ENCODE peak calls at places on chromosomes 4 and X, in four cellular contexts. Z, R, N and B are unnamed samples.
A peak's percentile ranks its signal among the peaks of the same experiment; 100 is the strongest.

GRCh38 chr4:2075171-2075986 is 16.3 kb downstream of the NAT8L start:
- DNase-seq in Z (peak; percentile 52), R (no peak), N (no peak), B (no peak)

GRCh38 chr4:106763044-106763443 is 273.1 kb downstream of the DKK2 start:
- DNase-seq in Z (no peak), R (no peak), N (no peak), B (peak; percentile 41)

GRCh38 chr4:176593943-176594342 is 198.8 kb downstream of the VEGFC start:
- DNase-seq in Z (no peak), R (no peak), N (no peak), B (no peak)

GRCh38 chr4:4859799-4860380 is 425 bp downstream of the MSX1 start:
- DNase-seq in Z (no peak), R (no peak), N (no peak), B (no peak)

GRCh38 chr4:183335369-183335940 is 13.2 kb upstream of the CLDN24 start:
- DNase-seq in Z (peak; percentile 5), R (no peak), N (no peak), B (peak; percentile 65)

GRCh38 chr4:32106767-32107166 is 1386.6 kb downstream of the PCDH7 start:
- DNase-seq in Z (no peak), R (no peak), N (no peak), B (no peak)

GRCh38 chr4:77586953-77587383 is 18.7 kb upstream of the CXCL13 start:
- DNase-seq in Z (no peak), R (no peak), N (peak; percentile 17), B (peak; percentile 32)

GRCh38 chr4:53767503-53767902 is 176.2 kb upstream of the LNX1 start:
- DNase-seq in Z (no peak), R (no peak), N (no peak), B (peak; percentile 75)

GRCh38 chr4:37516057-37516775 is 170.0 kb downstream of the RELL1 start:
- DNase-seq in Z (no peak), R (no peak), N (no peak), B (no peak)

GRCh38 chrX:33183366-33183765 is 28.0 kb downstream of the DMD start:
- DNase-seq in Z (peak; percentile 42), R (no peak), N (no peak), B (no peak)

GRCh38 chr4:41545238-41545637 is 7.3 kb downstream of the LIMCH1 start:
- DNase-seq in Z (no peak), R (no peak), N (no peak), B (no peak)

GRCh38 chrX:57134702-57135101 is 2.5 kb downstream of the SPIN2A start:
- DNase-seq in Z (no peak), R (no peak), N (no peak), B (no peak)

GRCh38 chr4:55214172-55214571 is 88.8 kb upstream of the KDR start:
- DNase-seq in Z (no peak), R (no peak), N (no peak), B (no peak)

GRCh38 chr4:7756561-7757355 is 182.9 kb downstream of the AFAP1 start:
- DNase-seq in Z (peak; percentile 69), R (peak; percentile 43), N (no peak), B (no peak)

GRCh38 chr4:179766938-179767337 is 2324.7 kb upstream of the AGA start:
- DNase-seq in Z (no peak), R (no peak), N (no peak), B (no peak)

GRCh38 chrX:31266172-31267076 is 194.6 kb upstream of the FTHL17 start:
- DNase-seq in Z (peak; percentile 82), R (peak; percentile 66), N (no peak), B (peak; percentile 81)

GRCh38 chr4:117793786-117794369 is 240.4 kb upstream of the NDST3 start:
- DNase-seq in Z (no peak), R (no peak), N (no peak), B (no peak)

GRCh38 chrX:30141966-30142365 is 73.4 kb upstream of the MAGEB2 start:
- DNase-seq in Z (no peak), R (no peak), N (no peak), B (peak; percentile 16)

GRCh38 chr4:186592961-186593586 is 37.7 kb upstream of the MTNR1A start:
- DNase-seq in Z (no peak), R (no peak), N (no peak), B (no peak)

GRCh38 chr4:151204925-151205524 is 71.9 kb upstream of the PRSS48 start:
- DNase-seq in Z (no peak), R (no peak), N (no peak), B (no peak)

GRCh38 chr4:3040447-3041191 is 33.7 kb downstream of the HTT-AS start:
- DNase-seq in Z (no peak), R (no peak), N (no peak), B (no peak)

GRCh38 chr4:113316879-113317278 is 267.4 kb downstream of the ANK2 start:
- DNase-seq in Z (no peak), R (no peak), N (no peak), B (no peak)

GRCh38 chr4:4859010-4859798 is at the start of gene MSX1:
- DNase-seq in Z (peak; percentile 92), R (peak; percentile 87), N (no peak), B (peak; percentile 98)

GRCh38 chr4:8221985-8222384 is 22.9 kb downstream of the SH3TC1 start:
- DNase-seq in Z (peak; percentile 3), R (no peak), N (no peak), B (no peak)

GRCh38 chr4:58357947-58358346 is 1247.8 kb upstream of the IGFBP7 start:
- DNase-seq in Z (no peak), R (no peak), N (no peak), B (no peak)

GRCh38 chr4:160091631-160092030 is 988.8 kb downstream of the RAPGEF2 start:
- DNase-seq in Z (no peak), R (no peak), N (no peak), B (no peak)

GRCh38 chr4:99305638-99306380 is 15.0 kb upstream of the ADH1A start:
- DNase-seq in Z (no peak), R (no peak), N (no peak), B (no peak)

GRCh38 chr4:76028242-76028859 is 5.1 kb upstream of the CXCL10 start:
- DNase-seq in Z (no peak), R (no peak), N (no peak), B (no peak)

GRCh38 chr4:140357868-140358267 is 15.6 kb upstream of the SCOC start:
- DNase-seq in Z (no peak), R (no peak), N (no peak), B (no peak)

GRCh38 chr4:36551697-36552214 is 270.3 kb downstream of the DTHD1 start:
- DNase-seq in Z (no peak), R (no peak), N (no peak), B (no peak)

GRCh38 chr4:143352052-143352451 is 15.4 kb downstream of the GAB1 start:
- DNase-seq in Z (no peak), R (no peak), N (no peak), B (no peak)

GRCh38 chr4:161133877-161134276 is 1029.9 kb downstream of the FSTL5 start:
- DNase-seq in Z (no peak), R (no peak), N (no peak), B (no peak)

GRCh38 chrX:40174594-40175415 is 77.0 kb upstream of the BCOR start:
- DNase-seq in Z (peak; percentile 84), R (peak; percentile 64), N (no peak), B (peak; percentile 49)

GRCh38 chr4:84887824-84888223 is 78.7 kb downstream of the WDFY3 start:
- DNase-seq in Z (no peak), R (no peak), N (no peak), B (peak; percentile 19)

GRCh38 chrX:50779694-50780093 is 34.3 kb downstream of the SHROOM4 start:
- DNase-seq in Z (no peak), R (no peak), N (no peak), B (peak; percentile 10)

GRCh38 chr4:40307627-40308497 is 27.3 kb upstream of the CHRNA9 start:
- DNase-seq in Z (no peak), R (no peak), N (peak; percentile 37), B (no peak)

GRCh38 chr4:108635070-108635655 is 14.8 kb downstream of the RPL34 start:
- DNase-seq in Z (no peak), R (no peak), N (no peak), B (no peak)

GRCh38 chr4:7324651-7325121 is 110.0 kb downstream of the PSAPL1 start:
- DNase-seq in Z (peak; percentile 57), R (peak; percentile 35), N (no peak), B (no peak)